ENCODE peak calls at places on chromosomes 3 and 15, in eight cellular contexts. A is NAMALWA, P is glutamatergic neuron, U is cardiac fibroblast, H is lung microvascular endothelial cell, S is HCEC 1CT, B is GM10248, G is GM23248. D is an unnamed sample.

GRCh38 chr15:40825661-40826088 is 2.8 kb downstream of the PPP1R14D start:
- DNase-seq in B (no peak), P (no peak), S (peak), H (no peak), A (no peak), G (peak), U (no peak), D (no peak)

GRCh38 chr15:75675579-75676404 is 28.1 kb downstream of the SNX33 start:
- DNase-seq in H (no peak), S (no peak), P (no peak), A (no peak), B (no peak), U (no peak), G (no peak), D (no peak)

GRCh38 chr15:76347507-76348055 is 11.0 kb downstream of the ISL2 start:
- DNase-seq in H (no peak), A (no peak), S (no peak), B (no peak), G (no peak), P (no peak), U (no peak), D (no peak)

GRCh38 chr3:136327671-136328070 is 77.5 kb downstream of the PCCB start:
- DNase-seq in G (no peak), S (no peak), H (no peak), P (no peak), U (no peak), A (no peak), B (no peak), D (no peak)

GRCh38 chr15:50685976-50686467 is 575 bp downstream of the TRPM7 start:
- DNase-seq in B (peak), U (peak), S (peak), A (peak), G (peak), H (peak), P (peak), D (peak)

GRCh38 chr3:119630562-119631329 is 29.6 kb downstream of the POPDC2 start:
- DNase-seq in B (no peak), U (peak), P (no peak), G (peak), H (peak), S (peak), A (no peak), D (no peak)

GRCh38 chr3:67329358-67329757 is 325.1 kb downstream of the SUCLG2 start:
- DNase-seq in U (no peak), H (no peak), S (peak), P (no peak), A (no peak), G (no peak), B (no peak), D (no peak)

GRCh38 chr3:73469331-73469730 is 155.4 kb downstream of the PDZRN3 start:
- DNase-seq in B (no peak), A (no peak), U (no peak), P (no peak), G (no peak), H (no peak), S (no peak), D (no peak)

GRCh38 chr15:74775894-74776293 is 6.0 kb upstream of the CSK start:
- DNase-seq in H (no peak), U (no peak), B (no peak), S (no peak), A (no peak), P (no peak), G (no peak), D (no peak)

D was measured in SJCRH30.